ENCODE peak calls at places on chromosomes 12 and 14, in five cellular contexts. H, D, Z, I and X are unnamed samples.

GRCh38 chr12:84070311-84070710 is 842.3 kb downstream of the SLC6A15 start:
- DNase-seq in Z (no peak), I (no peak), D (no peak), H (no peak), X (no peak)

GRCh38 chr12:94648578-94648977 is 1.8 kb downstream of the TMCC3 start:
- DNase-seq in D (no peak), H (no peak), Z (no peak), I (no peak), X (no peak)

GRCh38 chr14:84482256-84483071 is 1047.5 kb upstream of the FLRT2 start:
- DNase-seq in I (no peak), H (no peak), Z (no peak), D (no peak), X (peak)

GRCh38 chr14:59398841-59399240 is 66.3 kb downstream of the GPR135 start:
- DNase-seq in D (no peak), H (no peak), Z (no peak), I (no peak), X (no peak)

GRCh38 chr14:88556581-88556980 is 1.8 kb upstream of the PTPN21 start:
- DNase-seq in Z (no peak), H (no peak), D (no peak), I (no peak), X (no peak)

GRCh38 chr14:56949828-56950227 is 139.5 kb upstream of the OTX2 start:
- DNase-seq in H (no peak), Z (no peak), I (no peak), D (no peak), X (no peak)

GRCh38 chr12:57180321-57180989 is 33.0 kb upstream of the LRP1-AS start:
- DNase-seq in H (no peak), Z (no peak), I (no peak), D (no peak), X (no peak)

GRCh38 chr12:102811125-102811737 is 105.8 kb downstream of the PAH start:
- DNase-seq in I (no peak), Z (no peak), D (peak), H (peak), X (peak)

GRCh38 chr14:104898870-104899510 is 25.7 kb upstream of the PLD4 start:
- DNase-seq in I (no peak), H (no peak), Z (no peak), D (no peak), X (no peak)

GRCh38 chr12:27015730-27016076 is 1.5 kb upstream of the TM7SF3 start:
- DNase-seq in D (no peak), Z (no peak), I (no peak), H (peak), X (peak)

GRCh38 chr12:13187399-13187798 is 9.1 kb upstream of the EMP1 start:
- DNase-seq in I (no peak), H (no peak), D (no peak), Z (peak), X (peak)

GRCh38 chr14:50677527-50678063 is 9.5 kb upstream of the SAV1 start:
- DNase-seq in D (no peak), Z (peak), I (no peak), H (no peak), X (peak)

GRCh38 chr12:130835011-130835410 is 4.0 kb downstream of the STX2 start:
- DNase-seq in D (no peak), H (no peak), Z (no peak), I (no peak), X (no peak)

GRCh38 chr12:7083125-7083524 is 9.1 kb downstream of the C1R start:
- DNase-seq in Z (no peak), H (no peak), I (no peak), D (no peak), X (no peak)

GRCh38 chr12:3152892-3153291 is 75.7 kb downstream of the TSPAN9 start:
- DNase-seq in Z (no peak), I (no peak), D (no peak), H (no peak), X (no peak)

GRCh38 chr12:93116632-93117031 is 187.5 kb upstream of the EEA1 start:
- DNase-seq in Z (no peak), I (no peak), H (no peak), D (no peak), X (no peak)

GRCh38 chr14:60658116-60658515 is 8.8 kb upstream of the SIX1 start:
- DNase-seq in Z (no peak), H (no peak), D (no peak), I (no peak), X (no peak)

GRCh38 chr14:91883770-91884169 is 16.4 kb upstream of the TC2N start:
- DNase-seq in H (no peak), I (no peak), D (no peak), Z (no peak), X (no peak)

GRCh38 chr14:99822166-99822527 is 28.9 kb downstream of the EML1 start:
- DNase-seq in D (no peak), I (no peak), H (no peak), Z (no peak), X (no peak)

GRCh38 chr12:109728921-109729836 is 15.6 kb downstream of the FAM222A start:
- DNase-seq in I (no peak), Z (no peak), D (no peak), H (no peak), X (no peak)